ENCODE peak calls at places on chromosome 21, in four cellular contexts. A is K562, H is HepG2, Y is GM12878. W is an unnamed sample.

GRCh38 chr21:17585875-17586450 is 26.7 kb downstream of the BTG3 start:
- DNase-seq in H (peak; percentile 41), Y (no peak), A (peak; percentile 19), W (peak; percentile 5)

GRCh38 chr21:35222541-35222941 is 173.4 kb upstream of the RUNX1 start:
- DNase-seq in A (no peak), Y (peak; percentile 19), H (no peak), W (no peak)

GRCh38 chr21:30315701-30316100 is 4.4 kb downstream of the KRTAP26-1 start:
- DNase-seq in H (no peak), A (no peak), Y (no peak), W (no peak)

GRCh38 chr21:21845901-21846396 is 847.7 kb downstream of the NCAM2 start:
- DNase-seq in H (no peak), Y (no peak), A (no peak), W (no peak)

GRCh38 chr21:39645331-39645730 is 32.6 kb downstream of the B3GALT5 start:
- DNase-seq in Y (no peak), A (no peak), H (no peak), W (no peak)

GRCh38 chr21:36291509-36291908 is 28.5 kb upstream of the MORC3 start:
- DNase-seq in Y (no peak), A (no peak), H (no peak), W (no peak)

GRCh38 chr21:26389971-26390641 is 183.0 kb downstream of the CYYR1 start:
- DNase-seq in Y (no peak), A (no peak), H (no peak), W (peak; percentile 75)

GRCh38 chr21:10539956-10540355 is 18.6 kb downstream of the TPTE start:
- DNase-seq in A (no peak), Y (no peak), H (no peak), W (no peak)

GRCh38 chr21:25806053-25806452 is 71.3 kb downstream of the GABPA start:
- DNase-seq in H (no peak), Y (no peak), A (no peak), W (no peak)

GRCh38 chr21:20353351-20353750 is 644.9 kb upstream of the NCAM2 start:
- DNase-seq in A (no peak), Y (no peak), H (no peak), W (no peak)

GRCh38 chr21:36010801-36011200 is 49.5 kb downstream of the SETD4 start:
- DNase-seq in A (no peak), H (no peak), Y (no peak), W (no peak)

GRCh38 chr21:37166733-37167132 is 93.7 kb downstream of the TTC3 start:
- DNase-seq in Y (no peak), A (no peak), H (no peak), W (no peak)

GRCh38 chr21:34881421-34881820 is 167.7 kb downstream of the RUNX1 start:
- DNase-seq in Y (no peak), H (no peak), A (no peak), W (no peak)

GRCh38 chr21:42175110-42175710 is 43.7 kb upstream of the ABCG1 start:
- DNase-seq in H (no peak), Y (no peak), A (no peak), W (no peak)

GRCh38 chr21:25370311-25370744 is 237.0 kb downstream of the MRPL39 start:
- DNase-seq in Y (no peak), A (no peak), H (no peak), W (no peak)

GRCh38 chr21:38619865-38620513 is 121.7 kb upstream of the ERG start:
- DNase-seq in H (no peak), A (no peak), Y (no peak), W (no peak)
- TF ChIP-seq CHD2 in H (no peak), A (no peak), Y (no peak), W (no peak)

DNA sequence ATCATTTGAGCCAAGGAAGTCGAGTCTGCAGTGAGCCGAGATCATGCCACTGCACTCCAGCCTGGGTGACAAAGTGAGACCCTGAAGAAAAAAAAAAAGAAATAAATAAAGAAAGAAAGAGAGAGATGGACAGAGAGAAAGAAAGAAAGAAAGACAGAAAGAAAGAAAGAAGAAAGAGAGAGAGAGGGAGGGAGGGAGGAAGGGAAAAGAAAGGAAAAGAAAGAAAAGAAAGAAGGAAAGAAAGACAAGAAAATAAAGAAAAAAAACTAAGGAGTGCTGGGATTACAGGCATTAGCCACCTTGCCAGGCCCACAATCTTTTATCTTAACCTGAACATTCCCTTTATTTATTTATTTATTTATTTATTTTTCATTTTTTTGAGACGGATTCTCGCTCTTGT is 51.7 kb upstream of the SOD1 start:
- DNase-seq in A (no peak), H (no peak), Y (no peak), W (no peak)
- TF ChIP-seq JUNB in A (no peak), H (no peak), Y (no peak), W (no peak)

GRCh38 chr21:33286600-33287456 is 20.7 kb downstream of the IL10RB start:
- DNase-seq in Y (no peak), A (no peak), H (peak; percentile 73), W (peak; percentile 33)
- TF ChIP-seq CHD2 in Y (no peak), A (no peak), H (no peak), W (no peak)

GRCh38 chr21:45283019-45283610 is 4.6 kb downstream of the POFUT2 start:
- DNase-seq in Y (no peak), A (no peak), H (no peak), W (no peak)
- TF ChIP-seq JUNB in Y (no peak), A (no peak), H (no peak), W (no peak)

DNA sequence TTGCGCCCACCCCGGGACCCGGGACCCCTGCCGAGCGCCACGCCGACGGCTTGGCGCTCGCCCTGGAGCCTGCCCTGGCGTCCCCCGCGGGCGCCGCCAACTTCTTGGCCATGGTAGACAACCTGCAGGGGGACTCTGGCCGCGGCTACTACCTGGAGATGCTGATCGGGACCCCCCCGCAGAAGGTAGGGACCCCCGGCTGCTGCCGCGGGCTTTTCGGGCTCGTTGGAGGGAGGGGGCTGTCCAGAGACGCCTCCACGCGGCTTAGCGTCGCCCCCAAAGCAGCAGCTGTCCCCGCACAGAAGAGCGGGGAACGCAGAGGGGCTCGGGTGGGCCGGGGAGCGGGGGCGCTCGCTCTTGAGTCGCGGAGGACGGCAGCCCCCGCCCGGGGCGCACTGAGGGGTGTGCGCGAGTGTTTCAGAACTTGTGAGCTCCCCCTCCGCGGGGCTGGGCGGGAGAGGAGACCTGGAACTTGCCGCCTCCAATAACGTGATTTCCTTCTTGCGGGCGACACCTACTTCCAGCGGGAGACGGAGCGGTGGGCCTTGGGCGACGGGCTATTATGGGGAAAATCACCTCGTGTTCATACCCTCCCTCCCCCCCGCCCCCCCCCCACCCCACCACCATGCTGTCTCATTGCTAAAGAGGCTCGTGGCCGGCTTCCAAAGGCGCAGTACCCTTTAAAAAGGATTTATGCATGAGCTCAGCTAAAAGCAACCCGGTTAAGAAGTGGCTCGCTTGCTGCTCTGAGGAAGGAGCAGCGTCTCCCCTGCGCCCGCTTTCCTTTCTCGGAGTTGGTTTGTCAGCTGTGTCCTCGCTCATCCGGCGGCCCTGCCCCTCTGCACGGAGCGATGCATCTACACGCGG is 664 bp downstream of the BACE2 start:
- DNase-seq in H (no peak), Y (no peak), A (no peak), W (peak; percentile 7)
- TF ChIP-seq CHD2 in H (no peak), Y (no peak), A (no peak), W (no peak)

DNA sequence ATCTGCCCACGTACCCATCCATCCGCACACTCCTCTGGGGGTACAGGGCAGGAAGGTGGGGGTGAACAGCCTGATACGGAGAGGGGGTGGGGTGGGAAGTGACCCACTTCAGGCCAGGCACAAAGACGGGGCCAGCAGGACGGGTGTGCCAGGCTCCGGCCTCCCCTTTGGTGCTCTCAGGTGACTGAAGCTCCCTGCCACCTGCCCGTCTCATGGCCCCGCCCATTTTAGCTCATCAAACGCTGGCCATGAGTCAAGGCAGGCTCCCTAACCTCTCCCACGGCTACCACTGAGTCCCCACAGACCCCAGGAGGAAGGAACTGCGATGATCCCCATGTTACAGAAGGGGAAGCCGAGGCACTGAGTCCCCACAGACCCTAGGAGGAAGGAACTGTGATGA is 109.6 kb downstream of the CRYAA start:
- DNase-seq in A (no peak), Y (no peak), H (no peak), W (no peak)
- TF ChIP-seq JUNB in A (no peak), Y (no peak), H (no peak), W (no peak)

DNA sequence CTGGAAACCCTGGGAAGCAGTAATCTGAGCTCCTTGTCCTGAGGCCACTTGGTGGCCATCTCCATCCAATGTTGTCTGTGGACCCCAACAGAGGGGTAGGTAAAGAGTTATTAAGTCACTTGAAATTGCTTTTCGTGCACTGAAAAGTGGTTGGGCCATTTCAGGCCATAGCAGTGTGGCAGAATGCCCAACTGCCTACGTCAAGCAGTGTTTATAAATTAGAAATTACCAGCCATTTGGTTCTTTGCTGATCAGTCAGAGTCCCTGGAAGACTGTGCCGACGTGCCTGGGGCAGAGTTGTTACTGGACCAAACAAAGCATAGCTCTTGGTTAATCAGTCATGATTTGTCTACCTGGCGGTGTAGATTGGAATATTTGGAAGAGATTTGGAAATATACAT is 308.3 kb upstream of the USP25 start:
- DNase-seq in A (no peak), H (no peak), Y (no peak), W (no peak)
- TF ChIP-seq CHD2 in A (no peak), H (no peak), Y (no peak), W (no peak)

W was measured in A549.